ENCODE peak calls at places on chromosomes 13 and 19, in four cellular contexts. T is A549, E is neural progenitor cell, F is psoas muscle. N is an unnamed sample. For H3K4me1, the result is how much of the 10 kb centered on the place peaks cover.

GRCh38 chr19:47663911-47664771 is 49.1 kb upstream of the EHD2 start:
- DNase-seq in T (peak), E (no peak), F (peak), N (peak)

GRCh38 chr13:96963786-96964475 is 30.3 kb downstream of the OXGR1 start:
- DNase-seq in T (no peak), E (no peak), F (no peak), N (no peak)

GRCh38 chr19:54439174-54439851 is 9.7 kb upstream of the LENG8 start:
- DNase-seq in T (peak), E (peak), F (no peak), N (no peak)

GRCh38 chr13:97125810-97126738 is 96.1 kb upstream of the MBNL2 start:
- DNase-seq in T (no peak), E (no peak), F (peak), N (no peak)

GRCh38 chr13:33213797-33214196 is 71.8 kb downstream of the STARD13 start:
- DNase-seq in T (no peak), E (peak), F (no peak), N (no peak)

GRCh38 chr13:39269411-39269810 is 231.2 kb downstream of the NHLRC3 start:
- DNase-seq in T (no peak), E (no peak), F (no peak), N (no peak)

GRCh38 chr19:5821521-5822180 is 16.8 kb downstream of the NRTN start:
- DNase-seq in T (no peak), E (no peak), F (no peak), N (no peak)

GRCh38 chr19:49014123-49014869 is 2.6 kb downstream of the LHB start:
- DNase-seq in T (no peak), E (no peak), F (no peak), N (peak)

GRCh38 chr19:33395561-33396550 is 22.3 kb downstream of the CEBPG start:
- DNase-seq in T (no peak), E (no peak), F (peak), N (no peak)

GRCh38 chr13:23790591-23791170 is 98.5 kb downstream of the MIPEP start:
- DNase-seq in T (no peak), E (no peak), F (no peak), N (no peak)

GRCh38 chr13:85236431-85236830 is 562.8 kb downstream of the SLITRK6 start:
- DNase-seq in T (no peak), E (no peak), F (no peak), N (no peak)

GRCh38 chr19:34480971-34481821 is at the start of gene WTIP:
- DNase-seq in T (peak), E (peak), F (peak), N (peak)

GRCh38 chr19:3531716-3532115 is 7.3 kb upstream of the TEKTIP1 start:
- DNase-seq in T (no peak), E (no peak), F (no peak), N (no peak)

GRCh38 chr13:110107568-110108347 is 199.2 kb downstream of the COL4A1 start:
- DNase-seq in T (no peak), E (peak), F (no peak), N (peak)

GRCh38 chr19:27744926-27745844 is 1467.8 kb downstream of the UQCRFS1 start:
- DNase-seq in T (no peak), E (no peak), F (no peak), N (no peak)

GRCh38 chr19:2186071-2186846 is 22.5 kb downstream of the DOT1L start:
- DNase-seq in T (no peak), E (peak), F (peak), N (no peak)

GRCh38 chr19:1841209-1841924 is 6.9 kb downstream of the REXO1 start:
- DNase-seq in T (no peak), E (no peak), F (no peak), N (no peak)

GRCh38 chr19:4197625-4198466 is 15.4 kb downstream of the ANKRD24 start:
- DNase-seq in T (peak), E (peak), F (no peak), N (no peak)

GRCh38 chr19:3203754-3204645 is 18.3 kb downstream of the NCLN start:
- DNase-seq in T (no peak), E (no peak), F (no peak), N (no peak)

GRCh38 chr13:41562083-41562482 is 104.7 kb downstream of the RGCC start:
- DNase-seq in T (no peak), E (no peak), F (peak), N (peak)
- H3K27ac ChIP-seq in T (no peak), E (no peak), F (no peak), N (no peak)

GRCh38 chr19:19421326-19421725 is 15.9 kb downstream of the GATAD2A start:
- DNase-seq in T (no peak), E (no peak), F (no peak), N (no peak)
- H3K4me1 ChIP-seq in T (under half), E (under half), F (half or more), N (under half)

DNA sequence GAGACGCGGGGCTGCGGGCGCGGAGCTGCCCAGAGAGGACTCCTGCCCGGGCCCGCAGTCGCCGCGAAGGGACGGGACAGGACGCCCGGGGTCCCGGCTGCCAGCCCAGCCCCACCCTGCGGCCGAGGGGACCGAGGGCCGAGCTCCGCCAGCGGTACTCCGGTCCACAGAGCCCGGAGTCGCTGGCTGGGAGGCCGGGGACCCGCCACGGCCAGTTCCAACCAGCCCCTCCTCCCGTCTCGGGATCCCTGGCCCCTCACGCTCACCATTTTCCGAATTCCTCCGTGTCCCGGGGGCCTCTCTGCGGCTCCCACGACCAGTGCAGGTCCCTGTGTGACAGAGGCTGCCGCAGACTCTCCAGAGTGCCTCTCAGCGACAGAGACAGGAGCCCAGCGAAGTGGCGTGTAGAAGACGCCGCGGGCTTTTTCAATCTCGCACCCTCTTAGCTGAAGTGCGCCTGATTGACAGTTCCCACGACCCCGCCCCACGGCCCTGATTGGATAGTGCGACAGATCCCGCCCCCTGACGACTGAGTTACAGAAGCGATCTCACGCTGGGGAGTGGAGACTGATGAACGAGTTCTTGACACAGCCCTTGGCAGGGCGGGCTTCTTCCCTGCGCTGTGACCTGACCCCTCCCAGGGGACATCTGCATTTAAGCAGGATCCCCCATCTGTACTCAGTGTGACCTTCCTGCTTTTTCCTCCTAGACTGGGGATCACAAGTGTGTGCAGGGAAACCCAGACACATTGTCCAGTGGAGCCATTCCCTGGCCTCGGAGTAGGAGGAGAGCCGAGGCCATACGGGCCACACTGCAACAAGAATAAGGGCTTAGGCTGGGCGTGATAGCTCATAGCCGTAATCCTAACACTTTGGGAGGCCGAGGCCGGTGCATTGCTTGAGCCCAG is 44.0 kb downstream of the ZNF823 start:
- DNase-seq in T (no peak), E (peak), F (peak), N (peak)
- H3K27ac ChIP-seq in T (no peak), E (no peak), F (peak), N (no peak)

DNA sequence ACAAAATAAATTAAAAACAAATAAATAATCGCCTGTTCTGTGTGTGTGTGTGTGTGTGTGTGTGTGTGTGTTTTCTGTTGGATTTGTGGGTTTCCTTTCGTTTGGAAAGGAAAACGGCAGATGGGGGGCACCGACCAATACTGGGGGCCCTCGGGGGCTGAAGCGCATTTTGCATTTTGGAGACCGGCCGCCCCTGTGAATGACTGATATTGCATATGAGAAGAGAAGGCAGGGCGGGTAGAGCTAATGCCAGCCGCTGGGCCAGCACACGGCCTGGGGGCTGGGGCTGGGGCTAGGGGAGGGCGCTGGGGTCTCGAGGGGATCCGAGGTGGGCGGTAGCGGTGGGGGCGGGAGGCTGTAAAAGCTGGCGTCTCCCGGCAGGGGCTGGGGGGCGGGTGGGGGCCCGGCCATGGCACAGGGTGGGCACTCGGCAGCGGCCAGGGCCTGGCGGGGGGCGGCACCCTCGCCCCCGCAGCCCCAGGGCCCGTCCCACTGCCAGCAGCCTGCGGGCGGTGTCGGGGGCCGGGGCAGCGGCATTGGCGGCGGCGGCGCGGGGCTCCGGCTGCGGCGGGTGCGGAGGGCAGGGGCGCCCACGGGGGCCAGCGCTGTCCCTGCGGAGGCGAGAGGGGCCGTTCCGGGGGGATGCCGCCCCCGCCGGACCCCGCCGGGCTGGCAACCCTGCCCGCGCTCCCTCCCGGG is 11.2 kb downstream of the ANO8 start:
- DNase-seq in T (no peak), E (no peak), F (no peak), N (no peak)
- H3K4me1 ChIP-seq in T (under half), E (under half), F (under half), N (under half)

DNA sequence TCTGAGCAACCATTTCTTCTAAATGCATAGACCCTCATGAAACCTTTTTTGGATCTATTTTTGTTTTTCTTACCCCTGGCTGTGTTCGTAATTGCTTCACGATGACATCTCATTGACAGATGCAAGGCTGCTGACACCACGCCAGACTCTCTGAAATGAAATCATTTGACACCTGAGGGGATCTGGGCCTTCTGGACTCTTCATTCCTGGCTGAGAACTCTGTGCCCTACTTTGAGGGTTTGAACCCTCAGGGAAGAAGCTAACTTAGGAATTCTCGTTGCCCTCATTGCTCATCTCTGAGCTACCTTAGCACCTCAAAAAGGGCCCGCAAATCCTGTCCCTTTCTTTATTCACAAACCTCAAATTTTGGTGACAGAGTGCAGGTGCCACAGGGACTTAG is 40.5 kb upstream of the NBEA start:
- DNase-seq in T (no peak), E (no peak), F (no peak), N (no peak)
- H3K27ac ChIP-seq in T (no peak), E (no peak), F (no peak), N (no peak)

DNA sequence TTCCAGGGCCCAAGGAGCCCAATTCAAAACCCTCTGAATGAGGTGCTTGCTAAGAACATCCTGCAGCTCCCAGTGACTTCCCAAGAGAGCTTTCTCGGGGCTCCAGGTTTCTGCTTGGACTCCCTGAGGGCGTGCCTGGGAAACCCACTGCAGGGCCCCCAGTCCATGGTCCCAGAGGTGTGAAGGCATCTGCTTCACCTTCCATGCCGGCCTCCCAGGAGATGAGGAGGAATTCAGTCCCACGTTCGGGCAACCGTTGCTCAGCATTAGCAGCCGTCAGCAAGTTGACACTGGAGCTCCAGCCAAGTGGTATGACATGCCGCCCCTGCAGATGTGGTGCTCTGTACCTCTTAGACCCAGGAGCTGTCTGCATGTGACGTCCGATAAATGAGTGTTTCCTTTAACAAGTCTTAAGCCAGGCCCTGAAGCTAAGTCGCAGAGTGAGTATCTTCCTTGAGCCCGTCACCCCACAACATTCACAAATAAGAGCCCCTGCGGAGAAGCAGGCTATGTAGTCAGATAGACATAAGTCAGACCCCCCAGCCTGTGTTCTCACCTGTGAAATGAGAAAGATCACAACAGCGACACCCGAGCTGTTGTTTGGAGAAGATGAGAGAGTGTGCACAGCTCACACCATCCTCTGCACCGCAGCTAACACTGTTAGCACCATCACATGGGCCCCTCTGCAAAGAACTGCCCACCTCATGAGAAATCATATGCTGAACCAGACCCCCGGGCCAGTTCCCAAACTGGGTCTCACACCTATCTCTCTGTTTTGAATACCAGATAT is 150.3 kb downstream of the KATNAL1 start:
- DNase-seq in T (no peak), E (no peak), F (no peak), N (no peak)
- H3K4me1 ChIP-seq in T (under half), E (under half), F (under half), N (under half)

DNA sequence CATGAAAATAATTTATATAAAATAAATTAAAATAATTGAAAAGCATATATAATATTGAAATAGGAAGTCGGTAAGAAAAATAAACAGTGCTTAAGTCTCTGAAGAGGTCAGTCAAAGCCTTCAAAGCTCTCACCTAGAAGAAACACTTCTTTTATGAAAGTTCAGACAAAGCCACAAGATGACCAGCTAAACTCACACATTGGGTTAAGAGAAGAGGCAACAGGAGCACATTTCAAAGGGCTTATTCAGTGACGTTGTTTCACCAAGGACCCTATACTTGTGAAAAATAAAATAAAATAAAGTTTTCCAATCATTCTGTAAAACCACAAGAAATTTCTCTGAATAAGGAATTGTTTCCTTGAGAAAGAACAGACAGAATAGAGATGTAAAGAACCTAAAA is 2.5 kb upstream of the ITM2B start:
- DNase-seq in T (no peak), E (no peak), F (no peak), N (no peak)
- H3K27ac ChIP-seq in T (peak), E (no peak), F (no peak), N (no peak)